ENCODE peak calls at places on chromosomes 11 and 22, in six cellular contexts. V is NB4, C is A549, H is endothelial cell of umbilical vein, S is heart left ventricle, M is stomach. T is an unnamed sample.

GRCh38 chr11:84398017-84398626 is 1112.0 kb upstream of the CCDC90B start:
- DNase-seq in H (no peak), M (no peak), V (peak; percentile 26), C (peak; percentile 50), S (no peak), T (peak; percentile 64)

GRCh38 chr22:37165940-37166674 is 16.4 kb upstream of the IL2RB start:
- DNase-seq in S (no peak), C (no peak), V (no peak), M (no peak), H (no peak), T (no peak)

GRCh38 chr11:93529707-93530467 is 13.3 kb downstream of the SMCO4 start:
- DNase-seq in S (no peak), C (no peak), V (peak; percentile 40), M (no peak), H (peak; percentile 6), T (peak; percentile 48)

GRCh38 chr22:46068176-46068907 is 82.0 kb upstream of the PPARA start:
- DNase-seq in M (no peak), C (no peak), H (peak; percentile 71), V (no peak), S (no peak), T (no peak)

GRCh38 chr11:119782021-119782420 is 53.0 kb upstream of the NECTIN1 start:
- DNase-seq in S (no peak), H (no peak), V (no peak), C (no peak), M (no peak), T (no peak)

GRCh38 chr11:4926607-4927006 is 2.5 kb upstream of the OR51G1 start:
- DNase-seq in H (no peak), S (no peak), M (no peak), C (no peak), V (no peak), T (no peak)

GRCh38 chr11:123523539-123523938 is 93.5 kb downstream of the GRAMD1B start:
- DNase-seq in H (no peak), C (no peak), S (no peak), M (no peak), V (no peak), T (no peak)

GRCh38 chr11:127485541-127485940 is 485.0 kb upstream of the KIRREL3 start:
- DNase-seq in M (no peak), S (no peak), H (no peak), V (no peak), C (no peak), T (no peak)

GRCh38 chr22:47175151-47175760 is 412.8 kb downstream of the TBC1D22A start:
- DNase-seq in V (no peak), H (no peak), M (no peak), C (no peak), S (peak; percentile 10), T (peak; percentile 13)

GRCh38 chr11:65611028-65611757 is 2.8 kb downstream of the MAP3K11 start:
- DNase-seq in C (no peak), M (no peak), S (peak; percentile 86), V (peak; percentile 68), H (peak; percentile 90), T (no peak)

GRCh38 chr11:86218125-86219081 is 26.1 kb upstream of the EED start:
- DNase-seq in S (peak; percentile 64), M (peak; percentile 64), C (peak; percentile 77), H (peak; percentile 82), V (peak; percentile 82), T (peak; percentile 78)

GRCh38 chr11:115941481-115941993 is 437.3 kb upstream of the CADM1 start:
- DNase-seq in S (peak; percentile 57), M (no peak), V (peak; percentile 86), C (no peak), H (no peak), T (peak; percentile 65)

GRCh38 chr11:3971756-3972404 is 116.4 kb downstream of the STIM1 start:
- DNase-seq in V (peak; percentile 35), M (no peak), H (no peak), S (no peak), C (peak; percentile 26), T (no peak)

GRCh38 chr11:123431619-123432018 is 1.6 kb downstream of the GRAMD1B start:
- DNase-seq in C (no peak), H (peak; percentile 66), S (no peak), V (peak; percentile 53), M (no peak), T (no peak)

GRCh38 chr22:48146426-48146825 is 1384.0 kb downstream of the TBC1D22A start:
- DNase-seq in C (no peak), V (no peak), M (no peak), H (no peak), S (no peak), T (no peak)

GRCh38 chr11:88384004-88384677 is 46.6 kb upstream of the CTSC start:
- DNase-seq in C (peak; percentile 36), H (peak; percentile 64), V (no peak), S (no peak), M (no peak), T (no peak)

GRCh38 chr11:128341767-128342318 is 245.5 kb downstream of the ETS1 start:
- DNase-seq in H (no peak), V (no peak), S (no peak), M (no peak), C (no peak), T (no peak)

GRCh38 chr22:20442485-20443284 is 5.1 kb upstream of the SCARF2 start:
- DNase-seq in S (no peak), C (no peak), V (no peak), H (no peak), M (no peak), T (no peak)

GRCh38 chr11:34343153-34343552 is 14.7 kb downstream of the ABTB2 start:
- DNase-seq in S (no peak), H (no peak), V (no peak), M (no peak), C (peak; percentile 46), T (no peak)

GRCh38 chr11:30479899-30480298 is 106.3 kb downstream of the MPPED2 start:
- DNase-seq in H (no peak), V (no peak), S (no peak), C (no peak), M (no peak), T (no peak)

GRCh38 chr22:35677460-35678187 is 29.4 kb downstream of the APOL6 start:
- DNase-seq in M (no peak), C (no peak), S (no peak), V (no peak), H (no peak), T (no peak)

GRCh38 chr11:46006418-46007070 is 84.1 kb downstream of the LARGE2 start:
- DNase-seq in C (peak; percentile 74), M (no peak), V (peak; percentile 76), S (peak; percentile 26), H (peak; percentile 79), T (no peak)

GRCh38 chr11:26753738-26754504 is 32.1 kb upstream of the SLC5A12 start:
- DNase-seq in M (peak; percentile 27), V (peak; percentile 59), H (peak; percentile 35), C (peak; percentile 62), S (peak; percentile 10), T (peak; percentile 31)

GRCh38 chr11:45687836-45688235 is 22.4 kb upstream of the CHST1 start:
- DNase-seq in M (no peak), C (no peak), H (no peak), S (no peak), V (no peak), T (no peak)

GRCh38 chr11:2207212-2207611 is 35.6 kb upstream of the TH start:
- DNase-seq in M (peak; percentile 20), V (no peak), C (no peak), H (no peak), S (peak; percentile 2), T (peak; percentile 2)

GRCh38 chr11:4187055-4187988 is 92.7 kb downstream of the RRM1 start:
- DNase-seq in M (peak; percentile 96), C (peak; percentile 80), V (peak; percentile 79), S (peak; percentile 89), H (peak; percentile 83), T (peak; percentile 94)

GRCh38 chr11:86916330-86916729 is 38.9 kb downstream of the FZD4 start:
- DNase-seq in S (peak; percentile 54), C (peak; percentile 65), V (no peak), M (no peak), H (peak; percentile 84), T (no peak)

DNA sequence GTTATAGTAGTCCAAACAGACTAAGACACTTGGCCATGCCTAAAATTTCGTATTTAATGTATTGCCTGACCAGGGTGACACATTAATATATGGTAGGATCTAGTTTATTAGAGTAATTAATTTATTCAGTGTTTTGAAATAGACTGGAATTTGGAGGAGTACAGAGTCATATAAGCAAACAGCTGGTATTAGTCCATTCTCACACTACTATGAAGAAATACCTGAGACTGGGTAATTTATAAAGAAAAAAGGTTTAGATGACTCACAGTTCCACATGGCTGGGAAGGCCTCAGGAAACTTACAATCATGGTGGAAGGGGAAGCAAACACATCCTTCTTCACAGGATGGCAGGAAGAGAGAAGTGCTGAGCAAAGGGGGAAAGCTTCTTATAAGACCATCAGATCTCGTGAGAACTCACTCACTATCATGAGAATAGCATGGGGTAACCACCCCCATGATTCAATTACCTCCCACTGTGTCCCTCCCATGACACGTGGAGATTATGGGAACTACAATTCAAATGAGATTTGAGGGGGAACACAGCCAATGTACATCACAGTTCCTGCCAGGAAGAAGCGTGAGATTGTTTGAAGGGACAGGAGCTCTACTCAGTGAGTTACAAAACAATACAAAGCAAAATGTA is 13.4 kb downstream of the ANKRD42 start:
- DNase-seq in S (no peak), V (no peak), H (no peak), C (peak; percentile 13), M (no peak), T (no peak)
- TF ChIP-seq CTCF in S (no peak), V (no peak), H (no peak), C (no peak), M (no peak), T (no peak)

DNA sequence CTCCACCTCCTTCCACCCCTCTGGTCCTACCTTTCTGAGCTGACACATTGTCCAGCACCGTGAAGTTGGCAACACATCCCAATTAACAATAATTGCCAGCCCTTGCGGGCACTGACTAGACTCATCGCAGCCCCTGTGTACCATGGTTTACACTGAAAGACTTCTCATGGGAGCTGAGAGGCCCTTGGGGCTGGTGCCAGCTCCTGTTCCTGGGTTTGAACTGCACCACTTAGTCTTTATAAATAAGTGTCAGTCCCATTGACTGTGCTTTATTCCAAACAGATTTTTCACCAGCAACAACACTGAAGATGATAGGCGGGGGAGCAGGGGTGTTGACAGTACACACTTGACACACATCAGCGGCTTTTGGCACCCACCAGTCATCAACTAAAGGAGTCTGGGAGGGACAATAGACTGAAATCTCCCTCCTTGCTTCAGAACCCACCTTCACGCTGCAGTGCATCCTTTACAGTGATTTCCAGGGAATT is 447.3 kb downstream of the NTM start:
- DNase-seq in C (no peak), S (no peak), M (no peak), V (no peak), H (no peak), T (no peak)
- TF ChIP-seq POLR2A in C (no peak), S (no peak), M (no peak), V (no peak), H (no peak), T (no peak)

GRCh38 chr11:69650081-69650831 is 9.3 kb downstream of the CCND1 start:
- DNase-seq in V (no peak), M (no peak), C (no peak), H (no peak), S (no peak), T (no peak)
- TF ChIP-seq CTCF in V (no peak), M (no peak), C (no peak), H (no peak), S (no peak), T (no peak)

DNA sequence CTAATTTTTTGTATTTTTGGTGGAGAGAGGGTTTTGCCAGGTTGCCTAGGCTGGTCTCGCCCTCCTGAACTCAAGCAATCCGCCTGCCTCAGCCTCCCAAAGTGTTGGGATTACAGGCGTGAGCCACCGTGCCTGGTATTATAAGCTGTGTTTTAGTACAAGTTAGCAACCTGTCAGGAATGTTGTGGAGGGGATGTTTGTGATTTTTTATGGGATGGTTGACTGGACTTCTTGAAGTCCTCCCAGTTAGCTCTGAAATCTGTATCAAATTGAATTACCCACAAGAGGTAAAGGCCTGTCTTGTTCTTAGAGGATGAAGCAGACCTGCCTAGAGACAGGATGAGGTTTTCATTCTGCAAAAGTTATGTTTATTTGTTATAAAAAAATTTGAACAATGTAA is 34.1 kb upstream of the IL18BP start:
- DNase-seq in C (no peak), S (no peak), V (no peak), M (no peak), H (no peak), T (no peak)
- TF ChIP-seq POLR2A in C (no peak), S (no peak), V (no peak), M (no peak), H (no peak), T (no peak)

T was measured in adrenal gland.